ENCODE peak calls at places on chromosomes 16 and 17, in four cellular contexts. W is foreskin fibroblast, B is ovary, T is SHP77 treated with DMSO at 0.1 percent for 48 hours. S is an unnamed sample.

GRCh38 chr16:82368041-82368440 is 198.0 kb upstream of the MPHOSPH6 start:
- DNase-seq in W (peak), B (no peak), T (no peak), S (no peak)

GRCh38 chr17:38600906-38601305 is 4.8 kb downstream of the SRCIN1 start:
- DNase-seq in W (no peak), B (no peak), T (no peak), S (no peak)

GRCh38 chr16:67516296-67517177 is 12.1 kb upstream of the RIPOR1 start:
- DNase-seq in W (no peak), B (no peak), T (no peak), S (no peak)

GRCh38 chr16:8796469-8797363 is 723 bp downstream of the TMEM186 start:
- DNase-seq in W (no peak), B (no peak), T (no peak), S (no peak)

GRCh38 chr17:78707016-78707415 is 75.1 kb downstream of the CYTH1 start:
- DNase-seq in W (no peak), B (no peak), T (no peak), S (no peak)

GRCh38 chr16:19417640-19418039 is at the start of gene TMC5:
- DNase-seq in W (no peak), B (no peak), T (no peak), S (no peak)

GRCh38 chr17:9239821-9240658 is 218.7 kb downstream of the NTN1 start:
- DNase-seq in W (peak), B (peak), T (no peak), S (peak)

GRCh38 chr16:25493136-25493811 is 198.5 kb upstream of the HS3ST4 start:
- DNase-seq in W (no peak), B (no peak), T (no peak), S (no peak)

GRCh38 chr17:14833201-14833773 is 431.8 kb downstream of the PMP22 start:
- DNase-seq in W (peak), B (no peak), T (no peak), S (no peak)

GRCh38 chr16:11615756-11616447 is 29.2 kb upstream of the LITAF start:
- DNase-seq in W (no peak), B (no peak), T (no peak), S (no peak)

S was measured in fibroblast of the conjunctiva.